ENCODE peak calls at places on chromosomes 13 and 19, in nine cellular contexts. T is uterus, D is breast epithelium, O is fibroblast of mammary gland, S is DND-41, A is BJ, I is right atrium auricular region, R is fibroblast of lung, H is fibroblast of the aortic adventitia. P is an unnamed sample.

GRCh38 chr13:70218618-70219017 is 110.4 kb upstream of the KLHL1 start:
- DNase-seq in T (no peak), D (no peak), O (no peak), S (no peak), A (no peak), I (no peak), R (no peak), H (no peak), P (no peak)

GRCh38 chr13:20360041-20360491 is 127.9 kb upstream of the GJB6 start:
- DNase-seq in T (no peak), D (no peak), O (peak), S (no peak), A (no peak), I (no peak), R (peak), H (peak), P (peak)

GRCh38 chr13:27276188-27276587 is 5.6 kb downstream of the RASL11A start:
- DNase-seq in T (no peak), D (no peak), O (peak), S (no peak), A (peak), I (no peak), R (peak), H (peak), P (no peak)

GRCh38 chr13:50713849-50714248 is 129.6 kb downstream of the DLEU7 start:
- DNase-seq in T (no peak), D (no peak), O (peak), S (peak), A (peak), I (no peak), R (peak), H (peak), P (peak)

GRCh38 chr19:4007836-4008539 is 452 bp downstream of the PIAS4 start:
- DNase-seq in T (peak), D (no peak), O (no peak), S (peak), A (no peak), I (no peak), R (no peak), H (no peak), P (no peak)

GRCh38 chr13:37209621-37210020 is 104.2 kb upstream of the CSNK1A1L start:
- DNase-seq in T (no peak), D (no peak), O (peak), S (no peak), A (no peak), I (no peak), R (no peak), H (no peak), P (no peak)

GRCh38 chr19:13868663-13869062 is 8.3 kb upstream of the NANOS3 start:
- DNase-seq in T (no peak), D (no peak), O (no peak), S (no peak), A (no peak), I (no peak), R (no peak), H (no peak), P (no peak)

GRCh38 chr19:44722131-44723121 is 23.5 kb downstream of the CEACAM16 start:
- DNase-seq in T (no peak), D (no peak), O (no peak), S (peak), A (no peak), I (no peak), R (no peak), H (no peak), P (no peak)

GRCh38 chr19:33048806-33049676 is 15.6 kb downstream of the RHPN2 start:
- DNase-seq in T (no peak), D (no peak), O (no peak), S (no peak), A (no peak), I (no peak), R (no peak), H (peak), P (no peak)

GRCh38 chr13:86933676-86934075 is 737.5 kb upstream of the SLITRK5 start:
- DNase-seq in T (no peak), D (no peak), O (no peak), S (no peak), A (no peak), I (no peak), R (no peak), H (no peak), P (no peak)

GRCh38 chr19:13953021-13953531 is 767 bp downstream of the DCAF15 start:
- DNase-seq in T (no peak), D (no peak), O (peak), S (no peak), A (no peak), I (no peak), R (peak), H (peak), P (no peak)

GRCh38 chr13:27170521-27171243 is 929 bp downstream of the USP12 start:
- DNase-seq in T (peak), D (no peak), O (no peak), S (peak), A (no peak), I (no peak), R (no peak), H (peak), P (peak)

GRCh38 chr13:26423634-26424033 is 133.8 kb upstream of the WASF3 start:
- DNase-seq in T (peak), D (no peak), O (no peak), S (no peak), A (no peak), I (peak), R (peak), H (peak), P (no peak)

GRCh38 chr13:93364166-93364565 is 137.6 kb downstream of the GPC6 start:
- DNase-seq in T (no peak), D (no peak), O (peak), S (no peak), A (no peak), I (no peak), R (peak), H (peak), P (no peak)

GRCh38 chr13:26867451-26868067 is 107.0 kb upstream of the GPR12 start:
- DNase-seq in T (no peak), D (no peak), O (peak), S (peak), A (no peak), I (no peak), R (peak), H (peak), P (peak)

GRCh38 chr19:11577451-11578341 is at the start of gene ACP5:
- DNase-seq in T (no peak), D (no peak), O (peak), S (no peak), A (no peak), I (no peak), R (no peak), H (no peak), P (no peak)

GRCh38 chr13:23554000-23554399 is 16.2 kb upstream of the TNFRSF19 start:
- DNase-seq in T (no peak), D (no peak), O (peak), S (no peak), A (no peak), I (no peak), R (no peak), H (no peak), P (no peak)

GRCh38 chr19:18385359-18385674 is 641 bp upstream of the GDF15 start:
- DNase-seq in T (no peak), D (no peak), O (no peak), S (no peak), A (no peak), I (no peak), R (no peak), H (no peak), P (no peak)

GRCh38 chr13:62564770-62565169 is 1149.1 kb upstream of the PCDH20 start:
- DNase-seq in T (no peak), D (no peak), O (no peak), S (no peak), A (no peak), I (no peak), R (no peak), H (no peak), P (no peak)

DNA sequence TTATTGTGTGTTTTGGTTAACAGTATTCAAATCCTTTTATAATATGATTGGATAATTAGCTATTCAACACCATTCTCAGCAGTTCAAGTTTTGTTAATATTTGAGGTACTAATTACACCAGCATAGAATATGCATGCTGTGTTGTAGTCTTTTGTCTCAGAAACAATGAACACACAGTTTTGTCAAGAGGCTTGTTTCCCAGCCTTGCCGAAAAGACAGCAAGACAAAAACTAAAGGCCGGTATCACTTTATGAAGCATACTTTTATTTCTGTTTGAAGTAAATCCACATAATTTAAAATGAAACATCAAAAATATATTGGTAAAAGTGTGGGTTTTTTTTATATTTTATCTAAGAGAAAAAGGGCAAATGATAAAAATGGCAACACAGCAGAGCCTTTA is 7.5 kb downstream of the GPR180 start:
- DNase-seq in T (no peak), D (no peak), O (no peak), S (no peak), A (no peak), I (no peak), R (no peak), H (no peak), P (no peak)
- TF ChIP-seq CTCF in T (no peak), D (no peak), O (no peak), S (no peak), A (no peak), I (no peak), R (no peak), H (no peak), P (no peak)

GRCh38 chr13:96091932-96092253 is 2.0 kb downstream of the HS6ST3 start:
- DNase-seq in T (no peak), D (no peak), O (no peak), S (no peak), A (no peak), I (no peak), R (no peak), H (no peak), P (no peak)

GRCh38 chr13:96090240-96091101 is 564 bp downstream of the HS6ST3 start:
- DNase-seq in T (no peak), D (no peak), O (peak), S (no peak), A (no peak), I (no peak), R (no peak), H (no peak), P (no peak)

GRCh38 chr13:96089749-96090239 is at the start of gene HS6ST3:
- DNase-seq in T (peak), D (no peak), O (no peak), S (no peak), A (no peak), I (no peak), R (no peak), H (no peak), P (no peak)

GRCh38 chr13:96093296-96094006 is 3.5 kb downstream of the HS6ST3 start:
- DNase-seq in T (no peak), D (no peak), O (no peak), S (no peak), A (no peak), I (no peak), R (no peak), H (no peak), P (no peak)

DNA sequence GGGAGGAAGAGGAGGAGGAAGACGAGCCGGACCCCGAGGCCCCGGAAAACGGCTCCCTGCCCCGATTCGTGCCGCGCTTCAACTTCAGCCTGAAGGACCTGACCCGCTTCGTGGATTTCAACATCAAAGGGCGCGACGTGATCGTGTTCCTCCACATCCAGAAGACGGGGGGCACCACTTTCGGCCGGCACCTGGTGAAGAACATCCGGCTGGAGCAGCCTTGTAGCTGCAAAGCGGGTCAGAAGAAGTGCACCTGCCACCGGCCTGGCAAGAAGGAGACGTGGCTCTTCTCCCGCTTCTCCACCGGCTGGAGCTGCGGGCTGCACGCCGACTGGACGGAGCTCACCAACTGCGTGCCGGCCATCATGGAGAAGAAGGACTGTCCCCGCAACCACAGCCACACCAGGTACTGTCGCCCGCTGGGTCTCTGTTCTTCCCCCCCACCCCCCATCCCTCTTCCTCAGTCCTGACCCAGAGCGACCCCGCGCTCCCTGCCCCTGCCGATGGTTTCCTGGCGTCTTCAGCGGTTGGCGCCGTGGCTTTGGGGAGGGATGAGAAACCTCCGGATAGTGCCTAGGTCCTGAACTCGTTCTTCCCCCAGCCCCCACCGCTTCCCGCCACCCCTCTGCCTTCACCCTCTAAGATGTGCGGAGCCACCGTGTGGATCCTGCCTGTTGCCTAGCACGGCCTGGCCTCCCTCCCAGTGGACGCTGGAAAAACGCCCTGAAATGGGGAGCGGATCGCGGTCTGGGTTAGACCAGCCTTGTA is 1.4 kb downstream of the HS6ST3 start:
- DNase-seq in T (peak), D (no peak), O (no peak), S (no peak), A (no peak), I (no peak), R (no peak), H (peak), P (no peak)
- H3K4me3 ChIP-seq in T (peak), D (peak), O (no peak), S (no peak), A (no peak), I (no peak), R (no peak), H (peak), P (peak)

GRCh38 chr19:2578911-2579677 is 103.2 kb downstream of the GADD45B start:
- DNase-seq in T (peak), D (peak), O (peak), S (no peak), A (peak), I (peak), R (peak), H (peak), P (peak)

GRCh38 chr19:2582984-2583956 is 107.3 kb downstream of the GADD45B start:
- DNase-seq in T (no peak), D (peak), O (peak), S (no peak), A (no peak), I (no peak), R (peak), H (peak), P (no peak)

GRCh38 chr19:2578391-2578826 is 102.5 kb downstream of the GADD45B start:
- DNase-seq in T (no peak), D (peak), O (peak), S (no peak), A (no peak), I (peak), R (peak), H (peak), P (peak)

GRCh38 chr19:2577722-2578335 is 101.9 kb downstream of the GADD45B start:
- DNase-seq in T (peak), D (peak), O (no peak), S (no peak), A (no peak), I (no peak), R (no peak), H (no peak), P (no peak)

GRCh38 chr19:2579678-2580280 is 103.9 kb downstream of the GADD45B start:
- DNase-seq in T (no peak), D (no peak), O (no peak), S (no peak), A (no peak), I (no peak), R (no peak), H (no peak), P (no peak)
- TF ChIP-seq CTCF in T (no peak), D (no peak), O (no peak), S (no peak), A (no peak), I (peak), R (no peak), H (no peak), P (no peak)

GRCh38 chr19:54096642-54097106 is 3.9 kb downstream of the OSCAR start:
- DNase-seq in T (no peak), D (no peak), O (peak), S (no peak), A (no peak), I (no peak), R (peak), H (peak), P (no peak)
- H3K4me3 ChIP-seq in T (no peak), D (peak), O (peak), S (no peak), A (peak), I (no peak), R (no peak), H (peak), P (peak)

GRCh38 chr19:6801397-6802086 is 29.0 kb downstream of the VAV1 start:
- DNase-seq in T (peak), D (no peak), O (no peak), S (peak), A (no peak), I (peak), R (no peak), H (no peak), P (no peak)
- TF ChIP-seq CTCF in T (no peak), D (no peak), O (no peak), S (no peak), A (no peak), I (no peak), R (no peak), H (no peak), P (no peak)

DNA sequence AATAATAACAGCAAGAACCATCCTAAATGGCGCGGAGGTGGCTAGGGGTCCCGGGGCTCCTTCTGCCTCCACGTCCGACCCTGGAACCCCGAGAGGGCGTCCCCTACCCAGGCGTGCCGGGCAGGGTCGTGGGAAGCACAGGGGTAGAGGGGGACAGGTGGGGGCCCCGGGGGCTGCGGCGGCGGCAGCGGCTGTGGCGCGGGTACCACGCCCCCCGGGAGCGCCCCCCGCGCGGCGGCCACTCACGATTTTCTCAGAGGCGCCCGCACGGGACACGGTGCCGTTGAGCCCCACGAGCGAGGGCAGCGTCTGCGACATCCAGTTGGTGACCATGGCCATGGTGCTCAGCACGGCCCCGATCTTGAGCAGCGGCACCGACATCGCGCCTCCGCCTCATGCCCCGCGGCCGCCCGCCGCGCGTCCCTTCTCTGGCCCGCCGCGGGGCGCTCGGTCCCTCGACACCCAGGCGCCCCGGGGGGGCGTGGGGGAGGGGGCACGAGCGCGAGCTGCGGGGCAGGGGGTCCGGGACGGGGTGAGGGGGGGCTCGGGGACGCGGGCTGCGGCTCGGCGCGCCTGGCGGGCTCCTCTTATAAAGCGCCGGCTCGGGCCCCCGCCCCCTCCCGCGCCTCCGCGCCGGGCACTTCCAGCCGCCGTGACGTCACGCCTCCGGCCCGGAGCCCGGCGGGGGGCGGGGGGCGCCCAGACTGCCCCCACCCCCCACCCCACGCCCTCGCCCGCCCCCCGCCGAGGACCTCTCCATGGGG is 22.9 kb downstream of the OLFM2 start:
- DNase-seq in T (peak), D (no peak), O (no peak), S (no peak), A (no peak), I (no peak), R (no peak), H (no peak), P (no peak)
- H3K4me3 ChIP-seq in T (peak), D (peak), O (no peak), S (no peak), A (peak), I (peak), R (no peak), H (peak), P (peak)

DNA sequence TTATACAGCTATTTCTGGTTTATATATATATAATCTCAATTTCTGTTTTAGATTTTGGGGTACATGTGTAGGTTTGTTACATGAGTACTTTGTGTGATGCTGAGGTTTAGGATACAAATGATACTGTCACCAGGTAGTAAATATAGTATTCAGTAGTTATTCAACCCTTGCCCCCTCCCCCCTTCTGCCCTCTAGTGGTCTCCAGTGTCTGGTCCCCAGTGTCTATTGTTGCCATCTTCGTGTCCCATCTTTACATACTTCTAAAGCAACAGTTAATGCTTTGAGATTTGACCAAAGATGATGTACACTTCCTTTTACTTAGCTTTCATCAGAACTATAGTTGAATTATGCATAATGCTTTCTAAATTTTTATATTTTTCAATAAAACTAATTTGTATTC is 1623.4 kb upstream of the PRR20A start:
- DNase-seq in T (no peak), D (no peak), O (no peak), S (peak), A (no peak), I (no peak), R (no peak), H (no peak), P (no peak)
- TF ChIP-seq CTCF in T (no peak), D (no peak), O (peak), S (peak), A (no peak), I (no peak), R (no peak), H (no peak), P (no peak)

DNA sequence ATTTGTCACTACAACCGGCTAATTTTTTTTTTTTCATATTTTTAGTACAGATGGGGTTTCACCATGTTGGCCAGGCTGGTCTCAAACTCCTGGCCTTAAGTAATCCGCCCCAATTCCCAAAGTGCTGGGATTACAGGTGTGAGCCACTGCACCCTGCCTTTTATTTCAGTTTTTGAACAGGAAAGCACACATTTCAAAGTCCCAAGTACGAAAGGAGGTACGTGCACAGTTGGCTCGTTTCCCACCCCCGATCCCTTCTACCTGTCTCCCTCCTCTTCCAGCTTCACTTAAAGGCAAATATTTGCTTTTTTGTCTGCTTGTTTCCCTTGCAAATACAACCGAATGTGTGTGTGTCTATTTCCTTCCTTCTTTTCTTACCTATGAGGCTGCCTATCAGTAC is 30.5 kb downstream of the ZIC5 start:
- DNase-seq in T (no peak), D (no peak), O (no peak), S (no peak), A (no peak), I (no peak), R (no peak), H (no peak), P (no peak)
- H3K4me3 ChIP-seq in T (no peak), D (no peak), O (no peak), S (no peak), A (no peak), I (no peak), R (no peak), H (no peak), P (no peak)

GRCh38 chr19:51808333-51808986 is 13.5 kb downstream of the FPR3 start:
- DNase-seq in T (no peak), D (no peak), O (peak), S (no peak), A (no peak), I (no peak), R (peak), H (peak), P (no peak)
- TF ChIP-seq CTCF in T (no peak), D (no peak), O (peak), S (no peak), A (peak), I (peak), R (no peak), H (peak), P (no peak)

P was measured in astrocyte of the cerebellum.